ENCODE peak calls at places on chromosomes 11 and 22, in six cellular contexts. R, U, A, D, C and H are unnamed samples.

GRCh38 chr22:33302049-33302545 is 243.9 kb upstream of the SYN3 start:
- DNase-seq in R (peak; percentile 63), U (peak; percentile 65), A (peak; percentile 68), D (peak; percentile 89), C (peak; percentile 68), H (peak; percentile 18)

GRCh38 chr11:88886796-88887195 is 179.0 kb downstream of the GRM5 start:
- DNase-seq in R (peak; percentile 11), U (peak; percentile 0), A (peak; percentile 61), D (peak; percentile 70), C (no peak), H (no peak)

GRCh38 chr11:19327280-19327679 is 86.5 kb upstream of the E2F8 start:
- DNase-seq in R (no peak), U (no peak), A (no peak), D (no peak), C (no peak), H (no peak)

GRCh38 chr11:8025816-8026215 is 38.7 kb downstream of the EIF3F start:
- DNase-seq in R (no peak), U (no peak), A (no peak), D (no peak), C (peak; percentile 43), H (peak; percentile 84)

GRCh38 chr11:9862981-9863380 is 199.1 kb downstream of the SWAP70 start:
- DNase-seq in R (no peak), U (no peak), A (no peak), D (no peak), C (no peak), H (no peak)

GRCh38 chr11:120867531-120867930 is 156.4 kb upstream of the TBCEL start:
- DNase-seq in R (peak; percentile 84), U (no peak), A (no peak), D (no peak), C (no peak), H (no peak)

GRCh38 chr22:25508761-25509321 is 55.6 kb upstream of the GRK3 start:
- DNase-seq in R (peak; percentile 79), U (no peak), A (no peak), D (no peak), C (no peak), H (no peak)

GRCh38 chr22:50609599-50609998 is 9.0 kb downstream of the MAPK8IP2 start:
- DNase-seq in R (no peak), U (no peak), A (no peak), D (no peak), C (no peak), H (no peak)

GRCh38 chr22:30572840-30573593 is 1.4 kb downstream of the GAL3ST1 start:
- DNase-seq in R (no peak), U (no peak), A (no peak), D (no peak), C (no peak), H (no peak)

GRCh38 chr11:78080818-78081495 is 1.3 kb upstream of the NDUFC2 start:
- DNase-seq in R (no peak), U (no peak), A (no peak), D (no peak), C (peak; percentile 69), H (peak; percentile 98)

GRCh38 chr22:46067159-46068111 is 82.9 kb upstream of the PPARA start:
- DNase-seq in R (no peak), U (no peak), A (no peak), D (no peak), C (no peak), H (no peak)

GRCh38 chr11:117171007-117171647 is 7.4 kb upstream of the SIDT2 start:
- DNase-seq in R (peak; percentile 94), U (no peak), A (no peak), D (no peak), C (no peak), H (no peak)

GRCh38 chr11:14907411-14908213 is 15.6 kb upstream of the CYP2R1 start:
- DNase-seq in R (peak; percentile 53), U (no peak), A (peak; percentile 66), D (peak; percentile 82), C (peak; percentile 48), H (no peak)

GRCh38 chr11:31795706-31796522 is 15.2 kb downstream of the PAX6 start:
- DNase-seq in R (no peak), U (no peak), A (no peak), D (peak; percentile 77), C (no peak), H (no peak)

GRCh38 chr11:119795231-119795630 is 66.2 kb upstream of the NECTIN1 start:
- DNase-seq in R (no peak), U (no peak), A (no peak), D (no peak), C (no peak), H (peak; percentile 97)

GRCh38 chr11:78218707-78219492 is 30.2 kb downstream of the USP35 start:
- DNase-seq in R (no peak), U (no peak), A (no peak), D (no peak), C (no peak), H (no peak)

GRCh38 chr11:12280199-12280837 is 97.1 kb upstream of the PARVA start:
- DNase-seq in R (no peak), U (no peak), A (no peak), D (peak; percentile 14), C (no peak), H (no peak)

DNA sequence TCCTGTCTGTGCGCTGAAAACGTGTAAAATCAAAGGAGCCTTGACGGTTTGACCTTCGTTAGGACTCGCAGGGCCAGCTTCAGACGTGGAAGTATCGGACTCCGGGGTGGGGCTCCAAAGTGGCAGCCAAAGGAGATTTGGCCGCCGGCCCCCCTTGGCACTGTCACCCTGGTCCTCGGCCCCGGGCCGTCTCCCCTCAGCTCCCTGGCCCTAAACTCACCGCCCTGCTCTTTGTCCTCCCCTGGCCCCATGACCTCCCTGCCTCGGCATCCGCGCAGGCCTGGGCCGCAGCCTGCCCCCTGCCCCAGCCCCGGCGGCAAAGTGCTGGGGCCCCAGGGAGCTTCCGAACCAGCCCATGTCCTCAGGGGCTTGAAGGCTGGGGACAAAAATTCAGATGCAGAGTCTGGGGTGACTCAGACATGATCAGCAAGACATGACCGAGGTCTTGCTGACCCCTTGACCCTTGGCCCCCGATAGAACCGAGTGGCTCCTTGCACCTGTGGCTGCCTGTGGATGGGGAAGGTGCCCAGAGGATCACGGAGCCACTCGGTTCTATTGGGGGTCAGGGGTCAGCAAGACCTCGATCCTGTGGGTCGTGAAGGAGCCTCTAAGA is 6.9 kb upstream of the PHRF1 start:
- DNase-seq in R (peak; percentile 62), U (no peak), A (peak; percentile 2), D (peak; percentile 56), C (no peak), H (no peak)
- H2AFZ ChIP-seq in R (peak overlapping the region; percentile 19), U (peak overlapping the region; percentile 97), A (peak overlapping the region; percentile 57), D (no peak overlapping the region), C (peak overlapping the region; percentile 19), H (peak overlapping the region; percentile 13)

DNA sequence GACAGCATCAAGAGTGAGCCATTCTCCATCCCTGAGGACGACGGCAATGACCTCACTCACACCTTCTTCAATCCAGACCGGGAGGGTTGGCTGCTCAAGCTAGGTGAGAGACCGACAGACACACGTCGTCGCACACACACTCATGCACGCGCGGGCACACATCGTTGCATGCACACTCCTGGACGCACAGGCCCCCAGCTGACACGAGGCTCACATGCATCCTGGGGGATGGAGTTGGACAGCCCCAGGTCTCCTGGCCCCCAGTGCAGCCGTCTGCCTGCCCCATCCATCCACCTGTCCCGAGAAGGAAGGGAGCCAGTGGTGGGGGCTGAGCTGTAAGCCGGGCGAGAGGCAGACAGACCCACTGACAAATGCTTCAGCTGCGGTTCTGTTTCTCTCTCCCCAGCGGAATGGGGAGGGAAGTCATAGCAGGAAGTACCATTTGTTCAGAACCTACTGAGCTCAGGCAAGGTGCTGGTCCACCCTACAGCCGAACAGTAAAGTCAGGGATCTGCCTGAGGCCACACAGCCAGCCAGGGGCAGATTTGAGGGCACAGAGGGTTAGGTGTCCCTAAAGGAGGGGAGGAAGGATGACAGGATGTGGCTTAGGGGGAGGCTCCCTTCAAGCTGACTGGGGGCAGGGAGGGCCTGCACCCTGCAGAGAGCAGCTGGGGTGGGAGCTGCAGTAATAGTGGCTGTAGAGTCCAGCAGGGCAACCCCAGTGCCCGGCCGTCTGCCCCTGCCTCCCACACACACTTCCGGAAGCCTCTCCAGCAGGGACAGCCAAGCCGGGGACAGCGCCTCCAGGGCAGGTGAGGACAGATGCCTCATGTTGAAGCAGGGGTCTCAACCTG is 27.1 kb downstream of the CYTH4 start:
- DNase-seq in R (no peak), U (no peak), A (no peak), D (no peak), C (peak; percentile 35), H (no peak)
- H3K4me1 ChIP-seq in R (no peaks in the 10 kb centered on the region), U (peaks cover 8% of the 10 kb centered on the region), A (no peaks in the 10 kb centered on the region), D (peaks cover 13% of the 10 kb centered on the region), C (peaks cover 62% of the 10 kb centered on the region), H (peaks cover 61% of the 10 kb centered on the region)

DNA sequence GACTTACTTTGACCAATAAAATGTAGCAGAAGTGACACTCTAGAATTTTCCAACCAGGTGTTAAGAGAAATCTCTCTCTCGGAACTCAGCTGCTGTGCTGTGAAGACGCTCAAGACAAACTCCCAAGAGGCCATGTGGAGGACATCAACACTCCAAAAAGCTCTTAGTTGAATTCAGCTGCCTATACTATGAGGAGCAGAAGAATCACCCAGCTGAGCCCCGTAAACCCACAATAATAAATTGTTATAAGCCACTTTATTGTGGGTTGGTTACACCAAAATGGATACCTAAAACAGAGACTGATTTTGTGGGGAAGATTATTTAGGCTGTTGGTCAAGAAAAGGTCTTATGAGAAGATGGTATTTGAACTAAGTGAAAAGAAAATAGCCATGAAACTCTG is 44.1 kb upstream of the FSHB start:
- DNase-seq in R (no peak), U (no peak), A (no peak), D (no peak), C (no peak), H (no peak)
- H2AFZ ChIP-seq in R (no peak overlapping the region), U (no peak overlapping the region), A (no peak overlapping the region), D (no peak overlapping the region), C (no peak overlapping the region), H (no peak overlapping the region)

GRCh38 chr11:87437133-87437843 is 399.6 kb downstream of the TMEM135 start:
- DNase-seq in R (no peak), U (no peak), A (no peak), D (no peak), C (no peak), H (peak; percentile 27)

GRCh38 chr11:87443707-87444106 is 406.0 kb downstream of the TMEM135 start:
- DNase-seq in R (no peak), U (no peak), A (no peak), D (no peak), C (no peak), H (peak; percentile 37)

GRCh38 chr11:87437844-87438223 is 400.1 kb downstream of the TMEM135 start:
- DNase-seq in R (no peak), U (no peak), A (no peak), D (no peak), C (no peak), H (peak; percentile 89)

GRCh38 chr11:87445002-87445401 is 407.3 kb downstream of the TMEM135 start:
- DNase-seq in R (no peak), U (no peak), A (no peak), D (no peak), C (no peak), H (peak; percentile 73)

DNA sequence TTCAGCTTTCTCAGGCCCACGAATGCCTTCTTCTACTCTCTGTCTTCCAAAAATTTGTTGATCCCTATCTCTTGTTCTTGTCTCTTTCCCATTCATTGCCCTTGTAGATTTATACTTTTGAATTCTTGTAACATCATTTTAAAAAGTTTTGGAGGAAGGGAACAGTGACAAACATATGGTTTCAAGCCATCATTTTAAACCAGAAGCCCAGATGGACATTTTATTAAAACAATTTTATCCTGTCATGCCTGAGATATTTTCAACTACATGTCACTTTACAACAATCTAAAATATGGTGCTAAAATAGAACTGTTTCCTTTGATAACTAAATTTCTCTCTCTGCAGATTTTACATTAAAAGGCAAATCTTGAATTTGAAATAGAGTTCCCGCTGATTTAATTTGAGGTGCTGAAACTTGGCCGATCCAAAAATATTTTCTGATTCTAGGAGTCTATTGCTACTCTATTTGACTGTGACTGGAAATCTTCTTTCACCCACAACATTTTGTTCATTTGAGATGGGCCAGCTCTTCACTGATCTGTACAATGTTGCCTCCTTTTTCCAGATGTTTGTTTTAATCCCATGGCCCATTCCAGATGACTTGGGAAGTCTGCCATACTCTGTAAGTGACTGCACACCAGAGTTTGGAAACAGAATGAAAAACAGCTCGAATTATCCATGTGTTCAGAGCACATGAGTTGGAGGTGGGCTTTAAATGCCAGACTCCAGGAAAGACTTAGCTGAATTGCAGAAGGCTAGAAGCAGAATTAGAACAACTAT is 402.4 kb downstream of the TMEM135 start:
- DNase-seq in R (no peak), U (no peak), A (no peak), D (no peak), C (no peak), H (no peak)
- H3K4me1 ChIP-seq in R (no peaks in the 10 kb centered on the region), U (no peaks in the 10 kb centered on the region), A (no peaks in the 10 kb centered on the region), D (no peaks in the 10 kb centered on the region), C (peaks cover 6% of the 10 kb centered on the region), H (peaks cover 23% of the 10 kb centered on the region)